ENCODE peak calls at places on chromosome 18, in eight cellular contexts. W is cardiac muscle cell, J is lung, G is foreskin fibroblast, P is left ventricle myocardium inferior, I is astrocyte of the spinal cord, T is tibial artery, C is IMR-90. E is an unnamed sample.

GRCh38 chr18:57649536-57650495 is 28.2 kb upstream of the NARS1 start:
- DNase-seq in W (peak), J (no peak), G (peak), P (no peak), I (peak), T (no peak), C (peak), E (no peak)

GRCh38 chr18:3486514-3486913 is 36.5 kb downstream of the TGIF1 start:
- DNase-seq in W (no peak), J (no peak), G (no peak), P (no peak), I (no peak), T (no peak), C (no peak), E (no peak)

GRCh38 chr18:39305756-39306155 is 1740.2 kb upstream of the CELF4 start:
- DNase-seq in W (no peak), J (no peak), G (no peak), P (no peak), I (no peak), T (no peak), C (no peak), E (no peak)

GRCh38 chr18:67117804-67118203 is 398.7 kb downstream of the DSEL start:
- DNase-seq in W (no peak), J (no peak), G (peak), P (no peak), I (peak), T (no peak), C (no peak), E (no peak)

GRCh38 chr18:36814994-36815393 is 13.8 kb downstream of the TPGS2 start:
- DNase-seq in W (no peak), J (no peak), G (no peak), P (no peak), I (no peak), T (no peak), C (no peak), E (no peak)

GRCh38 chr18:10948421-10948820 is 200.9 kb downstream of the PIEZO2 start:
- DNase-seq in W (no peak), J (no peak), G (no peak), P (no peak), I (no peak), T (no peak), C (no peak), E (no peak)

GRCh38 chr18:48796491-48797205 is 154.1 kb downstream of the SMAD7 start:
- DNase-seq in W (no peak), J (no peak), G (no peak), P (peak), I (no peak), T (peak), C (no peak), E (no peak)

GRCh38 chr18:3593904-3594759 is 144.2 kb downstream of the TGIF1 start:
- DNase-seq in W (peak), J (peak), G (peak), P (peak), I (peak), T (peak), C (peak), E (peak)

GRCh38 chr18:24369420-24369819 is 28.2 kb downstream of the OSBPL1A start:
- DNase-seq in W (no peak), J (no peak), G (peak), P (no peak), I (peak), T (no peak), C (peak), E (peak)

GRCh38 chr18:7319161-7319560 is 88.3 kb downstream of the LRRC30 start:
- DNase-seq in W (no peak), J (no peak), G (no peak), P (no peak), I (no peak), T (no peak), C (no peak), E (no peak)

GRCh38 chr18:67517224-67517765 is 775 bp upstream of the DSEL start:
- DNase-seq in W (no peak), J (no peak), G (no peak), P (peak), I (no peak), T (peak), C (peak), E (no peak)

GRCh38 chr18:3264362-3264761 is 2.4 kb downstream of the MYL12B start:
- DNase-seq in W (no peak), J (no peak), G (no peak), P (no peak), I (no peak), T (no peak), C (peak), E (no peak)

GRCh38 chr18:26059357-26059756 is 31.1 kb downstream of the SS18 start:
- DNase-seq in W (no peak), J (no peak), G (no peak), P (no peak), I (no peak), T (no peak), C (no peak), E (no peak)

GRCh38 chr18:48896326-48896874 is 54.4 kb downstream of the SMAD7 start:
- DNase-seq in W (no peak), J (no peak), G (no peak), P (no peak), I (no peak), T (no peak), C (no peak), E (no peak)

GRCh38 chr18:29652797-29653196 is 1389.7 kb downstream of the DSC3 start:
- DNase-seq in W (no peak), J (no peak), G (no peak), P (no peak), I (no peak), T (no peak), C (no peak), E (no peak)

GRCh38 chr18:5894215-5894612 is 1.1 kb downstream of the TMEM200C start:
- DNase-seq in W (no peak), J (no peak), G (no peak), P (no peak), I (no peak), T (no peak), C (peak), E (no peak)

GRCh38 chr18:54148678-54149077 is 75.8 kb downstream of the MBD2 start:
- DNase-seq in W (no peak), J (no peak), G (no peak), P (no peak), I (no peak), T (no peak), C (no peak), E (no peak)

GRCh38 chr18:49250819-49251388 is 209.5 kb downstream of the DYM start:
- DNase-seq in W (peak), J (no peak), G (peak), P (no peak), I (peak), T (no peak), C (peak), E (peak)

GRCh38 chr18:48892146-48892855 is 58.5 kb downstream of the SMAD7 start:
- DNase-seq in W (no peak), J (no peak), G (no peak), P (no peak), I (no peak), T (peak), C (no peak), E (no peak)

GRCh38 chr18:44715841-44716240 is 35.2 kb downstream of the SETBP1 start:
- DNase-seq in W (no peak), J (no peak), G (no peak), P (no peak), I (no peak), T (no peak), C (no peak), E (no peak)

GRCh38 chr18:55489742-55490055 is 98.3 kb downstream of the TCF4 start:
- DNase-seq in W (no peak), J (no peak), G (no peak), P (no peak), I (no peak), T (no peak), C (peak), E (no peak)

GRCh38 chr18:73023975-73024374 is 156.2 kb upstream of the NETO1 start:
- DNase-seq in W (no peak), J (no peak), G (no peak), P (no peak), I (no peak), T (no peak), C (no peak), E (no peak)

GRCh38 chr18:56873441-56874140 is 222.4 kb downstream of the WDR7 start:
- DNase-seq in W (peak), J (no peak), G (no peak), P (no peak), I (no peak), T (no peak), C (no peak), E (no peak)

GRCh38 chr18:23812566-23813440 is 123.5 kb downstream of the LAMA3 start:
- DNase-seq in W (peak), J (no peak), G (no peak), P (no peak), I (peak), T (no peak), C (peak), E (no peak)

GRCh38 chr18:73365018-73365417 is 497.2 kb upstream of the NETO1 start:
- DNase-seq in W (no peak), J (no peak), G (peak), P (no peak), I (peak), T (no peak), C (peak), E (no peak)

GRCh38 chr18:55419939-55420664 is 167.9 kb downstream of the TCF4 start:
- DNase-seq in W (no peak), J (no peak), G (no peak), P (no peak), I (peak), T (no peak), C (no peak), E (no peak)

GRCh38 chr18:74609535-74609934 is 11.9 kb downstream of the ZNF407 start:
- DNase-seq in W (peak), J (no peak), G (peak), P (no peak), I (peak), T (no peak), C (peak), E (no peak)

GRCh38 chr18:42174909-42175308 is 219.9 kb downstream of the PIK3C3 start:
- DNase-seq in W (no peak), J (no peak), G (no peak), P (no peak), I (peak), T (no peak), C (no peak), E (no peak)

GRCh38 chr18:61870151-61870550 is 22.7 kb downstream of the RNF152 start:
- DNase-seq in W (peak), J (no peak), G (no peak), P (no peak), I (peak), T (no peak), C (peak), E (no peak)

GRCh38 chr18:55404811-55405654 is 183.0 kb downstream of the TCF4 start:
- DNase-seq in W (peak), J (no peak), G (no peak), P (no peak), I (no peak), T (no peak), C (no peak), E (no peak)

GRCh38 chr18:22964116-22964515 is 31.0 kb downstream of the RBBP8 start:
- DNase-seq in W (peak), J (no peak), G (no peak), P (no peak), I (no peak), T (no peak), C (peak), E (no peak)

GRCh38 chr18:39480494-39481245 is 1915.1 kb upstream of the CELF4 start:
- DNase-seq in W (no peak), J (no peak), G (no peak), P (no peak), I (no peak), T (no peak), C (peak), E (no peak)

GRCh38 chr18:31538837-31539236 is 40.9 kb downstream of the DSG2 start:
- DNase-seq in W (no peak), J (no peak), G (no peak), P (no peak), I (no peak), T (no peak), C (no peak), E (no peak)

GRCh38 chr18:22177496-22177866 is 8.1 kb downstream of the GATA6 start:
- DNase-seq in W (peak), J (no peak), G (no peak), P (no peak), I (no peak), T (no peak), C (no peak), E (no peak)

GRCh38 chr18:39835303-39836030 is 2119.6 kb upstream of the PIK3C3 start:
- DNase-seq in W (no peak), J (no peak), G (peak), P (no peak), I (peak), T (no peak), C (peak), E (peak)

GRCh38 chr18:12520442-12520992 is 112.8 kb downstream of the PRELID3A start:
- DNase-seq in W (peak), J (no peak), G (peak), P (no peak), I (no peak), T (no peak), C (peak), E (no peak)

GRCh38 chr18:56235061-56235772 is 403.2 kb downstream of the TXNL1 start:
- DNase-seq in W (no peak), J (no peak), G (no peak), P (no peak), I (peak), T (no peak), C (no peak), E (peak)

GRCh38 chr18:22427797-22428549 is 10.3 kb upstream of the CTAGE1 start:
- DNase-seq in W (no peak), J (no peak), G (no peak), P (no peak), I (no peak), T (no peak), C (no peak), E (no peak)

GRCh38 chr18:63514326-63514725 is 27.8 kb upstream of the SERPINB12 start:
- DNase-seq in W (no peak), J (no peak), G (no peak), P (no peak), I (no peak), T (no peak), C (no peak), E (no peak)

GRCh38 chr18:35504996-35505395 is 7.2 kb upstream of the INO80C start:
- DNase-seq in W (no peak), J (no peak), G (no peak), P (no peak), I (no peak), T (no peak), C (no peak), E (no peak)
- H3K4me3 ChIP-seq in W (no peak), J (no peak), G (no peak), P (no peak), I (no peak), T (no peak), C (no peak), E (no peak)

GRCh38 chr18:58661423-58661822 is 9.8 kb upstream of the MALT1 start:
- DNase-seq in W (peak), J (no peak), G (peak), P (no peak), I (peak), T (no peak), C (peak), E (no peak)
- TF ChIP-seq CTCF in W (peak), J (no peak), G (peak), P (peak), I (peak), T (no peak), C (peak), E (peak)

DNA sequence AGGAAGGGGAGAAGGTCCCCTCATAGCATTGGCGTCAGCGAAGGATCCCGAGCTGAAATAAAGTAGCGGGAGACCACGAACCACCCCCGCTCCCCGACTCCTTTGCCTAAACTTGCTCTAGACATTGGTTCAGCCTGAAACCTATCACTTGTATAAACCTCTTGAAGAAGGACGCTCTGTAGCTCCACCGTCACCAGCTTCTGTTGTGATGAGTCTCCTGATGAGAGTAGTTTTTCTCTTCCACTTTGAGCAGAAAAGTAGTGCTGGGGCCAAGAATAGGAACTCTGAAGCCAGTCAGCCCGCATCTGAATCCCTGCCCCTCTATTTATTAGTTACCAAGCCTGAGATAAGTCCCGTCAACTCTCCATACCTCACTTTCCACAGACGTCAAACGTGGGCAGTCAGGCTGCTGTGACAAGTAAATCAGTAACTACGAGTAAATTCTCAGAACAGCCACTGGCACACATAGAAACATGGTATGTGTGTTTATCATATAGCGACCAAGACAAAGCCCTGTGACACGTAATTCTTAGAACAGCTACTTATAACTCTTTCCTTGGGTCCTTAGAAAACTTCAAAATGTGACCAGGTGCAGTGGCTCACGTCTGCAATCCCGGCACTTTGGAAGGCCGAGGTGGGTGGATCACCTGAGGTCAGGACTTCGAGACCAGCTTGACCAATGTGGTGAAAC is 61.7 kb downstream of the CD226 start:
- DNase-seq in W (no peak), J (no peak), G (no peak), P (no peak), I (no peak), T (no peak), C (no peak), E (no peak)
- H3K4me3 ChIP-seq in W (no peak), J (no peak), G (no peak), P (no peak), I (no peak), T (no peak), C (no peak), E (no peak)

GRCh38 chr18:14075196-14075595 is 57.0 kb downstream of the ZNF519 start:
- DNase-seq in W (no peak), J (no peak), G (no peak), P (no peak), I (no peak), T (no peak), C (no peak), E (no peak)
- TF ChIP-seq CTCF in W (no peak), J (no peak), G (no peak), P (no peak), I (no peak), T (no peak), C (no peak), E (no peak)

GRCh38 chr18:8800876-8801262 is 95.5 kb downstream of the MTCL1 start:
- DNase-seq in W (no peak), J (no peak), G (no peak), P (no peak), I (no peak), T (no peak), C (no peak), E (no peak)

GRCh38 chr18:8801263-8801901 is 96.0 kb downstream of the MTCL1 start:
- DNase-seq in W (peak), J (no peak), G (peak), P (no peak), I (peak), T (no peak), C (peak), E (peak)

GRCh38 chr18:8800041-8800441 is 94.7 kb downstream of the MTCL1 start:
- DNase-seq in W (peak), J (no peak), G (peak), P (no peak), I (peak), T (no peak), C (peak), E (no peak)

GRCh38 chr18:8799593-8799992 is 94.2 kb downstream of the MTCL1 start:
- DNase-seq in W (no peak), J (no peak), G (no peak), P (no peak), I (no peak), T (no peak), C (peak), E (no peak)

GRCh38 chr18:8800445-8800844 is 95.1 kb downstream of the MTCL1 start:
- DNase-seq in W (peak), J (no peak), G (peak), P (no peak), I (peak), T (no peak), C (peak), E (peak)
- H3K4me3 ChIP-seq in W (no peak), J (no peak), G (no peak), P (no peak), I (no peak), T (peak), C (peak), E (no peak)

GRCh38 chr18:46174317-46175039 is 70.3 kb downstream of the HAUS1 start:
- DNase-seq in W (peak), J (no peak), G (peak), P (peak), I (peak), T (peak), C (peak), E (no peak)
- TF ChIP-seq CTCF in W (peak), J (no peak), G (peak), P (no peak), I (peak), T (no peak), C (peak), E (no peak)

GRCh38 chr18:51190000-51190399 is 7.5 kb downstream of the MEX3C start:
- DNase-seq in W (no peak), J (no peak), G (no peak), P (no peak), I (no peak), T (no peak), C (no peak), E (no peak)
- H3K4me3 ChIP-seq in W (no peak), J (no peak), G (no peak), P (no peak), I (no peak), T (no peak), C (no peak), E (no peak)

DNA sequence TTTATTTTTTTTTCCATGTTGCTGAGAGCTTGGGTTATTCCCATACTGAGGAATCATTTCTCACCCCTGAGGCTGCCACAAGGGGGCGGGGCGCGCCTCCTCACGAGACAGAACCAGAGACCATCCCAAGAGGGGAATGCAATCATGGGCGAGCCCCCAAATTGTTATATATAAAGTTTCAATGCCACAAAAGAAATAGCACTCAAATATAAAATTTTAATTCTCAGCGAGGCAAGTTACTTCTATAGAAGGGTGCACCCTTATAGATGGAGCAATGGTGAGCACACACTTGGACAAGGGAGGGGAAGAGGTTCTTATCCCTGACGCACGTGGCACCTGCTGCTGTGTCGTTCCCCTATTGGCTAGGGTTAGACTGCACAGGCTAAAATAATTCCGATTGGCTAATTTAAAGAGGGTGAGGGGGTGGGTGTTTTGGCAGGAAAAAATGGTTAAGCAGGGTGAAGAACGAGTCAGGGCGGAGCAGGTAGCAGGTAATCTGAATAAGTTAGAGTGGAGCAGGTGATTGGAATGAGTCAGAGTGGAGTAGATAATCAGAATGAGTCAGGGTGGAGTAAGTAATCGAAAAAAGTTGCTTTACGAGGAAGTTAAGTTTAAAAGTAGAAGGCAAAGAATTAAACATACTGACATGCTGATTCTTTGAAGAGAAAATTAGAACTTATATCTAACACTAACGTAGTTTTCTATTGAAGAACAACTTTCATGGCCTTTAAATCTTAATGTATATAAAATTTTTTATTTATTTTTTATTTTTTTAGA is 177.5 kb downstream of the MTCL1 start:
- DNase-seq in W (no peak), J (no peak), G (no peak), P (no peak), I (no peak), T (no peak), C (no peak), E (no peak)
- TF ChIP-seq CTCF in W (no peak), J (no peak), G (no peak), P (no peak), I (peak), T (no peak), C (no peak), E (no peak)

E was measured in astrocyte of the cerebellum.